ENCODE peak calls at places on chromosomes 16 and 17, in five cellular contexts. C, Z, D, T and J are unnamed samples.

GRCh38 chr16:7316266-7316888 is 16.3 kb upstream of the RBFOX1 start:
- DNase-seq in T (no peak), Z (no peak), C (no peak), D (no peak), J (no peak)

GRCh38 chr16:30430428-30430970 is 669 bp upstream of the DCTPP1 start:
- DNase-seq in T (no peak), D (no peak), Z (no peak), C (no peak), J (no peak)

GRCh38 chr16:2163211-2163881 is 7.8 kb downstream of the TRAF7 start:
- DNase-seq in Z (no peak), C (no peak), D (no peak), T (no peak), J (no peak)

GRCh38 chr17:65370669-65371126 is 190.8 kb downstream of the AXIN2 start:
- DNase-seq in Z (peak; percentile 24), C (no peak), D (no peak), T (no peak), J (no peak)

GRCh38 chr17:7838291-7839075 is 4.5 kb downstream of the KDM6B start:
- DNase-seq in T (no peak), D (no peak), Z (peak; percentile 88), C (peak; percentile 58), J (no peak)

GRCh38 chr17:81922566-81923301 is 4.8 kb upstream of the SIRT7 start:
- DNase-seq in Z (no peak), T (no peak), D (no peak), C (no peak), J (no peak)

GRCh38 chr17:34858941-34859562 is 102.2 kb downstream of the CCT6B start:
- DNase-seq in Z (no peak), C (no peak), T (no peak), D (no peak), J (no peak)

GRCh38 chr16:85632709-85633437 is 19.8 kb downstream of the GSE1 start:
- DNase-seq in T (no peak), D (no peak), C (no peak), Z (no peak), J (no peak)

GRCh38 chr16:2210386-2211365 is at the start of gene BRICD5:
- DNase-seq in C (no peak), T (peak; percentile 67), Z (peak; percentile 20), D (no peak), J (no peak)

GRCh38 chr16:58460219-58460610 is 39.7 kb upstream of the NDRG4 start:
- DNase-seq in C (no peak), T (no peak), Z (no peak), D (no peak), J (no peak)

GRCh38 chr17:33725675-33726271 is 432.7 kb upstream of the ASIC2 start:
- DNase-seq in Z (peak; percentile 5), C (peak; percentile 23), T (no peak), D (peak; percentile 10), J (no peak)

GRCh38 chr17:77382966-77383612 is 242.3 kb downstream of the SEC14L1 start:
- DNase-seq in C (no peak), D (no peak), T (no peak), Z (peak; percentile 96), J (no peak)

GRCh38 chr16:15857779-15858560 is 1.1 kb upstream of the MYH11 start:
- DNase-seq in T (no peak), Z (peak; percentile 42), C (no peak), D (peak; percentile 27), J (peak; percentile 85)